ENCODE peak calls at places on chromosomes 3 and 15, in nine cellular contexts. G is CD8-positive, alpha-beta T cell; O is neuronal stem cell; Y is A549; H is neural progenitor cell; B is body of pancreas; F is aorta; M is lower lobe of right lung; D is stomach. W is an unnamed sample.

GRCh38 chr3:189625071-189625470 is 6.1 kb upstream of the TP63 start:
- DNase-seq in M (no peak), H (no peak), Y (no peak), B (no peak), O (no peak), F (no peak), D (no peak), G (no peak), W (no peak)

GRCh38 chr15:62301993-62302665 is 137.0 kb upstream of the C2CD4B start:
- DNase-seq in M (no peak), G (no peak), F (no peak), B (peak; percentile 63), H (no peak), O (no peak), D (no peak), Y (no peak), W (no peak)

GRCh38 chr3:135966349-135966695 is 794 bp downstream of the PPP2R3A start:
- DNase-seq in F (no peak), D (no peak), O (no peak), Y (no peak), H (peak; percentile 73), M (no peak), B (no peak), G (no peak), W (peak; percentile 72)

GRCh38 chr15:95296626-95297025 is 1033.9 kb upstream of the NR2F2 start:
- DNase-seq in G (no peak), F (no peak), O (no peak), Y (no peak), H (no peak), D (no peak), M (no peak), B (no peak), W (no peak)

GRCh38 chr15:31329640-31330010 is 3.0 kb downstream of the KLF13 start:
- DNase-seq in M (peak; percentile 48), B (no peak), O (no peak), D (no peak), G (no peak), H (no peak), F (no peak), Y (no peak), W (no peak)

GRCh38 chr3:108090701-108091497 is at the start of gene CD47:
- DNase-seq in Y (peak; percentile 86), D (peak; percentile 97), F (peak; percentile 96), O (peak; percentile 86), G (peak; percentile 93), B (peak; percentile 93), M (peak; percentile 97), H (peak; percentile 96), W (peak; percentile 88)

GRCh38 chr15:27124287-27124830 is 153.4 kb downstream of the GABRG3 start:
- DNase-seq in F (no peak), H (no peak), O (no peak), G (no peak), M (no peak), D (no peak), B (no peak), Y (no peak), W (no peak)

GRCh38 chr3:177764377-177764912 is 567.2 kb upstream of the TBL1XR1 start:
- DNase-seq in Y (no peak), O (no peak), B (no peak), F (no peak), H (no peak), M (no peak), D (no peak), G (no peak), W (no peak)

GRCh38 chr3:51063074-51063473 is 322.0 kb upstream of the MANF start:
- DNase-seq in O (no peak), H (no peak), M (no peak), G (no peak), F (no peak), D (no peak), B (no peak), Y (no peak), W (no peak)

GRCh38 chr15:44101944-44102343 is 93.1 kb downstream of the FRMD5 start:
- DNase-seq in F (no peak), G (no peak), D (no peak), B (no peak), Y (peak; percentile 8), H (no peak), O (no peak), M (no peak), W (no peak)

GRCh38 chr15:79432345-79433311 is 492 bp downstream of the MINAR1 start:
- DNase-seq in H (peak; percentile 74), F (no peak), M (no peak), O (no peak), G (no peak), D (no peak), Y (peak; percentile 17), B (no peak), W (peak; percentile 75)

GRCh38 chr3:69776926-69777581 is 37.8 kb downstream of the MITF start:
- DNase-seq in F (no peak), O (no peak), M (no peak), G (no peak), D (no peak), Y (no peak), H (no peak), B (no peak), W (no peak)

GRCh38 chr3:36647423-36647853 is 116.9 kb downstream of the DCLK3 start:
- DNase-seq in M (no peak), D (no peak), O (no peak), B (no peak), H (no peak), G (no peak), Y (peak; percentile 44), F (no peak), W (no peak)

GRCh38 chr3:83928391-83928790 is 1030.4 kb upstream of the CADM2 start:
- DNase-seq in M (no peak), G (no peak), D (no peak), O (no peak), B (no peak), Y (peak; percentile 60), H (peak; percentile 70), F (no peak), W (peak; percentile 87)

GRCh38 chr15:70826634-70827033 is 27.3 kb downstream of the LARP6 start:
- DNase-seq in G (no peak), F (peak; percentile 77), H (no peak), D (no peak), Y (peak; percentile 78), O (no peak), B (no peak), M (no peak), W (no peak)

GRCh38 chr3:71101014-71101413 is 482.5 kb downstream of the FOXP1 start:
- DNase-seq in Y (peak; percentile 49), G (no peak), O (no peak), M (no peak), F (no peak), B (no peak), H (no peak), D (no peak), W (no peak)

GRCh38 chr3:151556591-151556990 is 95.7 kb upstream of the IGSF10 start:
- DNase-seq in G (no peak), B (no peak), F (no peak), D (no peak), Y (no peak), O (no peak), H (no peak), M (no peak), W (no peak)
- H3K4me1 ChIP-seq in G (no peaks in the 10 kb centered on the region), B (no peaks in the 10 kb centered on the region), F (no peaks in the 10 kb centered on the region), D (no peaks in the 10 kb centered on the region), Y (peaks cover 3% of the 10 kb centered on the region), O (peaks cover 2% of the 10 kb centered on the region), H (no peaks in the 10 kb centered on the region), M (peaks cover 14% of the 10 kb centered on the region), W (peaks cover 20% of the 10 kb centered on the region)

GRCh38 chr15:58517252-58517681 is 85.5 kb downstream of the LIPC start:
- DNase-seq in M (no peak), G (no peak), O (no peak), D (no peak), H (no peak), F (no peak), B (no peak), Y (peak; percentile 28), W (peak; percentile 12)

GRCh38 chr15:58520936-58521292 is 89.1 kb downstream of the LIPC start:
- DNase-seq in G (no peak), M (no peak), Y (no peak), H (peak; percentile 52), B (no peak), D (no peak), O (no peak), F (no peak), W (no peak)

GRCh38 chr15:58517682-58518525 is 86.1 kb downstream of the LIPC start:
- DNase-seq in B (no peak), D (no peak), M (no peak), G (no peak), F (no peak), Y (no peak), H (no peak), O (no peak), W (no peak)

GRCh38 chr15:58520464-58520863 is 88.7 kb downstream of the LIPC start:
- DNase-seq in F (no peak), M (no peak), O (no peak), D (no peak), H (no peak), Y (no peak), G (no peak), B (no peak), W (no peak)

DNA sequence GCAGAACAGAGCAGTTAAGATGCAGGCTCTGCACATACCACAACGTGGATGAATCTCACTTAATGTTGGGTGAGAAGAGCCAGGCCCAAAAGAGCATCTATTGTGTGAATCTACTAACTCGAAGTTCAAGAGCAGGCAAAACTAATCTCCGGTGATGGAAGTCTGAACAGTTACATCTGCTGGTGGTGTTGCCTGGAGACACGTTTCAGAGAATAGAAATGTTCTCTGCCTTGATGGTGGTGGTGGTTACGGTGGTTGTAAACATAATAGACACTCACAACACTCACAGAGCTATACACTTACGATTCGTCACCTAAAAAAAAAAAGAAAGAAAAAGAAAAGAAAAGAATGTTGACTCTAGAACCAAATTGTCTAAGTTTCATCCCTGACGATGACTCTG is 86.8 kb downstream of the LIPC start:
- DNase-seq in D (no peak), Y (no peak), B (no peak), M (no peak), G (no peak), O (no peak), F (no peak), H (no peak), W (no peak)
- H3K4me1 ChIP-seq in D (no peaks in the 10 kb centered on the region), Y (peaks cover 26% of the 10 kb centered on the region), B (peaks cover 16% of the 10 kb centered on the region), M (peaks cover 32% of the 10 kb centered on the region), G (peaks cover 32% of the 10 kb centered on the region), O (peaks cover 10% of the 10 kb centered on the region), F (peaks cover 10% of the 10 kb centered on the region), H (peaks cover 14% of the 10 kb centered on the region), W (peaks cover 7% of the 10 kb centered on the region)

GRCh38 chr3:41265011-41265545 is 65.8 kb downstream of the CTNNB1 start:
- DNase-seq in M (no peak), G (no peak), H (no peak), O (no peak), F (no peak), D (no peak), B (no peak), Y (peak; percentile 36), W (no peak)
- H3K4me1 ChIP-seq in M (no peaks in the 10 kb centered on the region), G (no peaks in the 10 kb centered on the region), H (no peaks in the 10 kb centered on the region), O (no peaks in the 10 kb centered on the region), F (no peaks in the 10 kb centered on the region), D (no peaks in the 10 kb centered on the region), B (no peaks in the 10 kb centered on the region), Y (peaks cover 43% of the 10 kb centered on the region), W (no peaks in the 10 kb centered on the region)

DNA sequence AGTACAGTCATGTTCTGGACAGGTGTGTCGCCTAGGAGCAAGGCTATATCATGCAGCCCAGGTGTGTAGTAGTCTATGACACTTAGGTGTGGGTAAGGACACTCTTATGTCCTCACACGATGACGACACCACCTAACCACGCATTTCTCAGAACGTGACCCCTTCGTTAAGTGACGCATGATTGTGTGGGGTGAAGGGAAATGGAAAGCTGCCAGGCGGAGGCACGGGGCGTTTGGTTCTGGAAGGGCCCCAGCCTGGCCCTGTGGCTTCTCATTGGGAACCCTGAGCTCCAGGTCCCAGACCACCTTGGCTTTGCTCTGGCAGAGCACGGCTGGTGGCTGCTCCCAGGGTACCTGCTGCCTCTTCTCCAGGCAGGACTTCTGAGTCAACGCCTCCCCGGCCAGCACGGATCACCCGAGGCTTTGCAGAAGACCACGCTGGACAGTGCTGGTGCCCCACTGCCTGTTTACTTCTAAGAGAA is 39.3 kb downstream of the FBLN2 start:
- DNase-seq in Y (no peak), F (no peak), H (no peak), D (no peak), B (no peak), M (no peak), O (no peak), G (no peak), W (no peak)
- H3K4me1 ChIP-seq in Y (no peaks in the 10 kb centered on the region), F (no peaks in the 10 kb centered on the region), H (no peaks in the 10 kb centered on the region), D (no peaks in the 10 kb centered on the region), B (no peaks in the 10 kb centered on the region), M (no peaks in the 10 kb centered on the region), O (peaks cover 4% of the 10 kb centered on the region), G (no peaks in the 10 kb centered on the region), W (peaks cover 18% of the 10 kb centered on the region)

W was measured in GM23338.